ENCODE peak calls at places on chromosome 17, in eight cellular contexts. One of them, this sample, is unnamed.

GRCh38 chr17:61361084-61361483 is 38.6 kb upstream of the TBX2 start:
- DNase-seq in psoas muscle: no peak
- DNase-seq in uterus: no peak
- DNase-seq in left lung: no peak
- DNase-seq in GF-D8: no peak
- DNase-seq in astrocyte of the hippocampus: peak; percentile 66
- DNase-seq in activated gamma-delta T cell treated with Interleukin-2 at 50 U/mL for 16 hours: no peak
- DNase-seq in keratinocyte: no peak
- DNase-seq in this sample: no peak

GRCh38 chr17:6471531-6472465 is 27.5 kb downstream of the PIMREG start:
- DNase-seq in psoas muscle: no peak
- DNase-seq in uterus: no peak
- DNase-seq in left lung: peak; percentile 38
- DNase-seq in GF-D8: no peak
- DNase-seq in astrocyte of the hippocampus: peak; percentile 73
- DNase-seq in activated gamma-delta T cell treated with Interleukin-2 at 50 U/mL for 16 hours: no peak
- DNase-seq in keratinocyte: peak; percentile 69
- DNase-seq in this sample: no peak

GRCh38 chr17:73727941-73728340 is 83.7 kb upstream of the SDK2 start:
- DNase-seq in psoas muscle: no peak
- DNase-seq in uterus: no peak
- DNase-seq in left lung: peak; percentile 52
- DNase-seq in GF-D8: no peak
- DNase-seq in astrocyte of the hippocampus: no peak
- DNase-seq in activated gamma-delta T cell treated with Interleukin-2 at 50 U/mL for 16 hours: no peak
- DNase-seq in keratinocyte: no peak
- DNase-seq in this sample: no peak

GRCh38 chr17:35743911-35744328 is 9.1 kb downstream of the GAS2L2 start:
- DNase-seq in psoas muscle: no peak
- DNase-seq in uterus: no peak
- DNase-seq in left lung: peak; percentile 47
- DNase-seq in GF-D8: no peak
- DNase-seq in astrocyte of the hippocampus: peak; percentile 75
- DNase-seq in activated gamma-delta T cell treated with Interleukin-2 at 50 U/mL for 16 hours: no peak
- DNase-seq in keratinocyte: no peak
- DNase-seq in this sample: no peak

GRCh38 chr17:69763503-69763902 is 311.5 kb upstream of the KCNJ16 start:
- DNase-seq in psoas muscle: no peak
- DNase-seq in uterus: no peak
- DNase-seq in left lung: no peak
- DNase-seq in GF-D8: no peak
- DNase-seq in astrocyte of the hippocampus: peak; percentile 80
- DNase-seq in activated gamma-delta T cell treated with Interleukin-2 at 50 U/mL for 16 hours: no peak
- DNase-seq in keratinocyte: no peak
- DNase-seq in this sample: no peak

GRCh38 chr17:65409381-65409780 is 152.1 kb downstream of the AXIN2 start:
- DNase-seq in psoas muscle: no peak
- DNase-seq in uterus: no peak
- DNase-seq in left lung: no peak
- DNase-seq in GF-D8: no peak
- DNase-seq in astrocyte of the hippocampus: no peak
- DNase-seq in activated gamma-delta T cell treated with Interleukin-2 at 50 U/mL for 16 hours: no peak
- DNase-seq in keratinocyte: no peak
- DNase-seq in this sample: no peak

GRCh38 chr17:19771971-19772630 is 24.0 kb upstream of the ALDH3A1 start:
- DNase-seq in psoas muscle: no peak
- DNase-seq in uterus: no peak
- DNase-seq in left lung: no peak
- DNase-seq in GF-D8: no peak
- DNase-seq in astrocyte of the hippocampus: no peak
- DNase-seq in activated gamma-delta T cell treated with Interleukin-2 at 50 U/mL for 16 hours: peak; percentile 12
- DNase-seq in keratinocyte: no peak
- DNase-seq in this sample: no peak

GRCh38 chr17:60435244-60436170 is 13.2 kb downstream of the CHCT1 start:
- DNase-seq in psoas muscle: peak; percentile 82
- DNase-seq in uterus: peak; percentile 83
- DNase-seq in left lung: no peak
- DNase-seq in GF-D8: peak; percentile 28
- DNase-seq in astrocyte of the hippocampus: peak; percentile 94
- DNase-seq in activated gamma-delta T cell treated with Interleukin-2 at 50 U/mL for 16 hours: peak; percentile 52
- DNase-seq in keratinocyte: peak; percentile 33
- DNase-seq in this sample: peak; percentile 66

GRCh38 chr17:3748576-3748975 is 24.9 kb downstream of the HASPIN start:
- DNase-seq in psoas muscle: no peak
- DNase-seq in uterus: no peak
- DNase-seq in left lung: no peak
- DNase-seq in GF-D8: no peak
- DNase-seq in astrocyte of the hippocampus: no peak
- DNase-seq in activated gamma-delta T cell treated with Interleukin-2 at 50 U/mL for 16 hours: no peak
- DNase-seq in keratinocyte: no peak
- DNase-seq in this sample: no peak

GRCh38 chr17:11488407-11488806 is 109.9 kb upstream of the DNAH9 start:
- DNase-seq in psoas muscle: no peak
- DNase-seq in uterus: no peak
- DNase-seq in left lung: no peak
- DNase-seq in GF-D8: no peak
- DNase-seq in astrocyte of the hippocampus: no peak
- DNase-seq in activated gamma-delta T cell treated with Interleukin-2 at 50 U/mL for 16 hours: no peak
- DNase-seq in keratinocyte: no peak
- DNase-seq in this sample: no peak

GRCh38 chr17:80720624-80721577 is 176.3 kb downstream of the RPTOR start:
- DNase-seq in psoas muscle: no peak
- DNase-seq in uterus: no peak
- DNase-seq in left lung: peak; percentile 69
- DNase-seq in GF-D8: no peak
- DNase-seq in astrocyte of the hippocampus: peak; percentile 39
- DNase-seq in activated gamma-delta T cell treated with Interleukin-2 at 50 U/mL for 16 hours: peak; percentile 54
- DNase-seq in keratinocyte: peak; percentile 77
- DNase-seq in this sample: no peak

GRCh38 chr17:7280519-7281073 is 922 bp upstream of the SLC2A4 start:
- DNase-seq in psoas muscle: peak; percentile 93
- DNase-seq in uterus: peak; percentile 77
- DNase-seq in left lung: peak; percentile 93
- DNase-seq in GF-D8: peak; percentile 46
- DNase-seq in astrocyte of the hippocampus: peak; percentile 89
- DNase-seq in activated gamma-delta T cell treated with Interleukin-2 at 50 U/mL for 16 hours: peak; percentile 84
- DNase-seq in keratinocyte: peak; percentile 75
- DNase-seq in this sample: peak; percentile 92

GRCh38 chr17:66952031-66952524 is 12.4 kb upstream of the CACNG4 start:
- DNase-seq in psoas muscle: peak; percentile 58
- DNase-seq in uterus: peak; percentile 19
- DNase-seq in left lung: peak; percentile 87
- DNase-seq in GF-D8: no peak
- DNase-seq in astrocyte of the hippocampus: peak; percentile 95
- DNase-seq in activated gamma-delta T cell treated with Interleukin-2 at 50 U/mL for 16 hours: no peak
- DNase-seq in keratinocyte: peak; percentile 97
- DNase-seq in this sample: no peak

GRCh38 chr17:17236295-17237025 is 508 bp downstream of the FLCN start:
- DNase-seq in psoas muscle: peak; percentile 65
- DNase-seq in uterus: peak; percentile 32
- DNase-seq in left lung: no peak
- DNase-seq in GF-D8: no peak
- DNase-seq in astrocyte of the hippocampus: peak; percentile 46
- DNase-seq in activated gamma-delta T cell treated with Interleukin-2 at 50 U/mL for 16 hours: no peak
- DNase-seq in keratinocyte: no peak
- DNase-seq in this sample: peak; percentile 18

GRCh38 chr17:79840204-79840988 is 1.2 kb upstream of the CBX4 start:
- DNase-seq in psoas muscle: peak; percentile 83
- DNase-seq in uterus: peak; percentile 80
- DNase-seq in left lung: peak; percentile 90
- DNase-seq in GF-D8: peak; percentile 55
- DNase-seq in astrocyte of the hippocampus: peak; percentile 69
- DNase-seq in activated gamma-delta T cell treated with Interleukin-2 at 50 U/mL for 16 hours: no peak
- DNase-seq in keratinocyte: no peak
- DNase-seq in this sample: no peak

GRCh38 chr17:16293918-16294317 is 59.4 kb downstream of the CENPV start:
- DNase-seq in psoas muscle: no peak
- DNase-seq in uterus: no peak
- DNase-seq in left lung: no peak
- DNase-seq in GF-D8: no peak
- DNase-seq in astrocyte of the hippocampus: no peak
- DNase-seq in activated gamma-delta T cell treated with Interleukin-2 at 50 U/mL for 16 hours: no peak
- DNase-seq in keratinocyte: no peak
- DNase-seq in this sample: no peak

GRCh38 chr17:43914451-43914850 is 7.1 kb upstream of the MPP2 start:
- DNase-seq in psoas muscle: no peak
- DNase-seq in uterus: no peak
- DNase-seq in left lung: no peak
- DNase-seq in GF-D8: no peak
- DNase-seq in astrocyte of the hippocampus: no peak
- DNase-seq in activated gamma-delta T cell treated with Interleukin-2 at 50 U/mL for 16 hours: no peak
- DNase-seq in keratinocyte: no peak
- DNase-seq in this sample: no peak

GRCh38 chr17:19278729-19279128 is 41.6 kb downstream of the EPN2 start:
- DNase-seq in psoas muscle: no peak
- DNase-seq in uterus: no peak
- DNase-seq in left lung: no peak
- DNase-seq in GF-D8: no peak
- DNase-seq in astrocyte of the hippocampus: no peak
- DNase-seq in activated gamma-delta T cell treated with Interleukin-2 at 50 U/mL for 16 hours: no peak
- DNase-seq in keratinocyte: no peak
- DNase-seq in this sample: no peak

GRCh38 chr17:35088647-35088910 is 25.1 kb upstream of the RFFL start:
- DNase-seq in psoas muscle: peak; percentile 49
- DNase-seq in uterus: peak; percentile 35
- DNase-seq in left lung: no peak
- DNase-seq in GF-D8: no peak
- DNase-seq in astrocyte of the hippocampus: no peak
- DNase-seq in activated gamma-delta T cell treated with Interleukin-2 at 50 U/mL for 16 hours: no peak
- DNase-seq in keratinocyte: no peak
- DNase-seq in this sample: no peak

GRCh38 chr17:81393684-81394376 is 1.4 kb upstream of the BAHCC1 start:
- DNase-seq in psoas muscle: peak; percentile 100
- DNase-seq in uterus: peak; percentile 100
- DNase-seq in left lung: peak; percentile 96
- DNase-seq in GF-D8: peak; percentile 96
- DNase-seq in astrocyte of the hippocampus: peak; percentile 100
- DNase-seq in activated gamma-delta T cell treated with Interleukin-2 at 50 U/mL for 16 hours: no peak
- DNase-seq in keratinocyte: peak; percentile 96
- DNase-seq in this sample: peak; percentile 98

GRCh38 chr17:41178341-41178740 is 320 bp upstream of the KRTAP4-2 start:
- DNase-seq in psoas muscle: no peak
- DNase-seq in uterus: no peak
- DNase-seq in left lung: no peak
- DNase-seq in GF-D8: no peak
- DNase-seq in astrocyte of the hippocampus: no peak
- DNase-seq in activated gamma-delta T cell treated with Interleukin-2 at 50 U/mL for 16 hours: no peak
- DNase-seq in keratinocyte: no peak
- DNase-seq in this sample: no peak

GRCh38 chr17:82889496-82890338 is 49.9 kb upstream of the ZNF750 start:
- DNase-seq in psoas muscle: no peak
- DNase-seq in uterus: no peak
- DNase-seq in left lung: peak; percentile 73
- DNase-seq in GF-D8: no peak
- DNase-seq in astrocyte of the hippocampus: no peak
- DNase-seq in activated gamma-delta T cell treated with Interleukin-2 at 50 U/mL for 16 hours: no peak
- DNase-seq in keratinocyte: no peak
- DNase-seq in this sample: no peak

GRCh38 chr17:50087246-50087911 is 7.8 kb upstream of the PDK2 start:
- DNase-seq in psoas muscle: peak; percentile 85
- DNase-seq in uterus: peak; percentile 71
- DNase-seq in left lung: no peak
- DNase-seq in GF-D8: no peak
- DNase-seq in astrocyte of the hippocampus: peak; percentile 86
- DNase-seq in activated gamma-delta T cell treated with Interleukin-2 at 50 U/mL for 16 hours: peak; percentile 69
- DNase-seq in keratinocyte: no peak
- DNase-seq in this sample: peak; percentile 26

GRCh38 chr17:64781394-64781793 is 119.3 kb upstream of the SMURF2 start:
- DNase-seq in psoas muscle: peak; percentile 77
- DNase-seq in uterus: peak; percentile 44
- DNase-seq in left lung: peak; percentile 97
- DNase-seq in GF-D8: peak; percentile 38
- DNase-seq in astrocyte of the hippocampus: peak; percentile 48
- DNase-seq in activated gamma-delta T cell treated with Interleukin-2 at 50 U/mL for 16 hours: no peak
- DNase-seq in keratinocyte: no peak
- DNase-seq in this sample: no peak

GRCh38 chr17:2703606-2704005 is 8.0 kb downstream of the CLUH start:
- DNase-seq in psoas muscle: peak; percentile 48
- DNase-seq in uterus: no peak
- DNase-seq in left lung: peak; percentile 51
- DNase-seq in GF-D8: no peak
- DNase-seq in astrocyte of the hippocampus: no peak
- DNase-seq in activated gamma-delta T cell treated with Interleukin-2 at 50 U/mL for 16 hours: no peak
- DNase-seq in keratinocyte: no peak
- DNase-seq in this sample: no peak

GRCh38 chr17:50363217-50364060 is 9.5 kb downstream of the MRPL27 start:
- DNase-seq in psoas muscle: peak; percentile 42
- DNase-seq in uterus: no peak
- DNase-seq in left lung: no peak
- DNase-seq in GF-D8: no peak
- DNase-seq in astrocyte of the hippocampus: peak; percentile 85
- DNase-seq in activated gamma-delta T cell treated with Interleukin-2 at 50 U/mL for 16 hours: no peak
- DNase-seq in keratinocyte: no peak
- DNase-seq in this sample: no peak

GRCh38 chr17:40360091-40360490 is 4.4 kb downstream of the GJD3 start:
- DNase-seq in psoas muscle: peak; percentile 20
- DNase-seq in uterus: no peak
- DNase-seq in left lung: no peak
- DNase-seq in GF-D8: no peak
- DNase-seq in astrocyte of the hippocampus: no peak
- DNase-seq in activated gamma-delta T cell treated with Interleukin-2 at 50 U/mL for 16 hours: no peak
- DNase-seq in keratinocyte: no peak
- DNase-seq in this sample: no peak

GRCh38 chr17:34584805-34585416 is 5.5 kb downstream of the TMEM132E start:
- DNase-seq in psoas muscle: no peak
- DNase-seq in uterus: no peak
- DNase-seq in left lung: no peak
- DNase-seq in GF-D8: no peak
- DNase-seq in astrocyte of the hippocampus: peak; percentile 7
- DNase-seq in activated gamma-delta T cell treated with Interleukin-2 at 50 U/mL for 16 hours: no peak
- DNase-seq in keratinocyte: no peak
- DNase-seq in this sample: peak; percentile 12

GRCh38 chr17:3913531-3914318 is 2.5 kb downstream of the P2RX1 start:
- DNase-seq in psoas muscle: peak; percentile 87
- DNase-seq in uterus: peak; percentile 70
- DNase-seq in left lung: peak; percentile 96
- DNase-seq in GF-D8: peak; percentile 22
- DNase-seq in astrocyte of the hippocampus: peak; percentile 84
- DNase-seq in activated gamma-delta T cell treated with Interleukin-2 at 50 U/mL for 16 hours: peak; percentile 81
- DNase-seq in keratinocyte: no peak
- DNase-seq in this sample: peak; percentile 41

GRCh38 chr17:20051624-20052023 is 42.5 kb downstream of the SPECC1 start:
- DNase-seq in psoas muscle: no peak
- DNase-seq in uterus: no peak
- DNase-seq in left lung: no peak
- DNase-seq in GF-D8: no peak
- DNase-seq in astrocyte of the hippocampus: no peak
- DNase-seq in activated gamma-delta T cell treated with Interleukin-2 at 50 U/mL for 16 hours: no peak
- DNase-seq in keratinocyte: no peak
- DNase-seq in this sample: no peak

GRCh38 chr17:8482546-8482945 is 46.9 kb downstream of the NDEL1 start:
- DNase-seq in psoas muscle: no peak
- DNase-seq in uterus: no peak
- DNase-seq in left lung: no peak
- DNase-seq in GF-D8: no peak
- DNase-seq in astrocyte of the hippocampus: peak; percentile 52
- DNase-seq in activated gamma-delta T cell treated with Interleukin-2 at 50 U/mL for 16 hours: no peak
- DNase-seq in keratinocyte: no peak
- DNase-seq in this sample: no peak

GRCh38 chr17:61400786-61401279 is 1.2 kb downstream of the TBX2 start:
- DNase-seq in psoas muscle: no peak
- DNase-seq in uterus: peak; percentile 20
- DNase-seq in left lung: no peak
- DNase-seq in GF-D8: no peak
- DNase-seq in astrocyte of the hippocampus: peak; percentile 62
- DNase-seq in activated gamma-delta T cell treated with Interleukin-2 at 50 U/mL for 16 hours: no peak
- DNase-seq in keratinocyte: no peak
- DNase-seq in this sample: no peak

GRCh38 chr17:44108440-44109311 is 14.8 kb downstream of the HDAC5 start:
- DNase-seq in psoas muscle: peak; percentile 96
- DNase-seq in uterus: peak; percentile 94
- DNase-seq in left lung: no peak
- DNase-seq in GF-D8: no peak
- DNase-seq in astrocyte of the hippocampus: peak; percentile 99
- DNase-seq in activated gamma-delta T cell treated with Interleukin-2 at 50 U/mL for 16 hours: no peak
- DNase-seq in keratinocyte: no peak
- DNase-seq in this sample: no peak